ENCODE peak calls at places on chromosome 2, in eight cellular contexts. One of them, this sample, is unnamed.
A peak's percentile ranks its signal among the peaks of the same experiment; 100 is the strongest.

GRCh38 chr2:191789791-191790190 is 57.1 kb downstream of the CAVIN2 start:
- DNase-seq in activated naive CD4-positive, alpha-beta T cell treated with Interleukin-2 at 50 U/mL for 16 hours: no peak
- DNase-seq in A549: no peak
- DNase-seq in H9: no peak
- DNase-seq in EH: no peak
- DNase-seq in activated CD8-positive, alpha-beta T cell treated with anti-CD3 and anti-CD28 coated beads, Interleukin-2, amount 10 ng/mL, durations not matched to agents 7 days and 5 days: no peak
- DNase-seq in AG09309: no peak
- DNase-seq in stimulated activated CD4-positive, alpha-beta T cell treated with anti-CD3 and anti-CD28 coated beads, Interleukin-15, amount 100 ng/mL, for 24 hours: no peak
- DNase-seq in this sample: no peak

GRCh38 chr2:25419678-25420242 is 78.0 kb upstream of the DNMT3A start:
- DNase-seq in activated naive CD4-positive, alpha-beta T cell treated with Interleukin-2 at 50 U/mL for 16 hours: no peak
- DNase-seq in A549: no peak
- DNase-seq in H9: no peak
- DNase-seq in EH: no peak
- DNase-seq in activated CD8-positive, alpha-beta T cell treated with anti-CD3 and anti-CD28 coated beads, Interleukin-2, amount 10 ng/mL, durations not matched to agents 7 days and 5 days: no peak
- DNase-seq in AG09309: no peak
- DNase-seq in stimulated activated CD4-positive, alpha-beta T cell treated with anti-CD3 and anti-CD28 coated beads, Interleukin-15, amount 100 ng/mL, for 24 hours: no peak
- DNase-seq in this sample: no peak

GRCh38 chr2:234158812-234159211 is 108.3 kb downstream of the SPP2 start:
- DNase-seq in activated naive CD4-positive, alpha-beta T cell treated with Interleukin-2 at 50 U/mL for 16 hours: no peak
- DNase-seq in A549: no peak
- DNase-seq in H9: no peak
- DNase-seq in EH: peak; percentile 69
- DNase-seq in activated CD8-positive, alpha-beta T cell treated with anti-CD3 and anti-CD28 coated beads, Interleukin-2, amount 10 ng/mL, durations not matched to agents 7 days and 5 days: no peak
- DNase-seq in AG09309: no peak
- DNase-seq in stimulated activated CD4-positive, alpha-beta T cell treated with anti-CD3 and anti-CD28 coated beads, Interleukin-15, amount 100 ng/mL, for 24 hours: no peak
- DNase-seq in this sample: no peak

GRCh38 chr2:32775954-32776353 is 148.1 kb downstream of the TTC27 start:
- DNase-seq in activated naive CD4-positive, alpha-beta T cell treated with Interleukin-2 at 50 U/mL for 16 hours: no peak
- DNase-seq in A549: no peak
- DNase-seq in H9: no peak
- DNase-seq in EH: no peak
- DNase-seq in activated CD8-positive, alpha-beta T cell treated with anti-CD3 and anti-CD28 coated beads, Interleukin-2, amount 10 ng/mL, durations not matched to agents 7 days and 5 days: no peak
- DNase-seq in AG09309: no peak
- DNase-seq in stimulated activated CD4-positive, alpha-beta T cell treated with anti-CD3 and anti-CD28 coated beads, Interleukin-15, amount 100 ng/mL, for 24 hours: no peak
- DNase-seq in this sample: no peak

GRCh38 chr2:169361706-169362345 is 508 bp downstream of the LRP2 start:
- DNase-seq in activated naive CD4-positive, alpha-beta T cell treated with Interleukin-2 at 50 U/mL for 16 hours: peak; percentile 4
- DNase-seq in A549: peak; percentile 11
- DNase-seq in H9: peak; percentile 53
- DNase-seq in EH: no peak
- DNase-seq in activated CD8-positive, alpha-beta T cell treated with anti-CD3 and anti-CD28 coated beads, Interleukin-2, amount 10 ng/mL, durations not matched to agents 7 days and 5 days: peak; percentile 23
- DNase-seq in AG09309: no peak
- DNase-seq in stimulated activated CD4-positive, alpha-beta T cell treated with anti-CD3 and anti-CD28 coated beads, Interleukin-15, amount 100 ng/mL, for 24 hours: peak; percentile 32
- DNase-seq in this sample: no peak

GRCh38 chr2:152500777-152501176 is 165.8 kb downstream of the FMNL2 start:
- DNase-seq in activated naive CD4-positive, alpha-beta T cell treated with Interleukin-2 at 50 U/mL for 16 hours: no peak
- DNase-seq in A549: no peak
- DNase-seq in H9: no peak
- DNase-seq in EH: no peak
- DNase-seq in activated CD8-positive, alpha-beta T cell treated with anti-CD3 and anti-CD28 coated beads, Interleukin-2, amount 10 ng/mL, durations not matched to agents 7 days and 5 days: no peak
- DNase-seq in AG09309: no peak
- DNase-seq in stimulated activated CD4-positive, alpha-beta T cell treated with anti-CD3 and anti-CD28 coated beads, Interleukin-15, amount 100 ng/mL, for 24 hours: no peak
- DNase-seq in this sample: no peak

GRCh38 chr2:97900806-97901205 is 94.9 kb downstream of the TMEM131 start:
- DNase-seq in activated naive CD4-positive, alpha-beta T cell treated with Interleukin-2 at 50 U/mL for 16 hours: no peak
- DNase-seq in A549: no peak
- DNase-seq in H9: no peak
- DNase-seq in EH: peak; percentile 8
- DNase-seq in activated CD8-positive, alpha-beta T cell treated with anti-CD3 and anti-CD28 coated beads, Interleukin-2, amount 10 ng/mL, durations not matched to agents 7 days and 5 days: no peak
- DNase-seq in AG09309: no peak
- DNase-seq in stimulated activated CD4-positive, alpha-beta T cell treated with anti-CD3 and anti-CD28 coated beads, Interleukin-15, amount 100 ng/mL, for 24 hours: no peak
- DNase-seq in this sample: no peak

GRCh38 chr2:147689510-147689909 is 155.3 kb upstream of the ACVR2A start:
- DNase-seq in activated naive CD4-positive, alpha-beta T cell treated with Interleukin-2 at 50 U/mL for 16 hours: no peak
- DNase-seq in A549: no peak
- DNase-seq in H9: no peak
- DNase-seq in EH: no peak
- DNase-seq in activated CD8-positive, alpha-beta T cell treated with anti-CD3 and anti-CD28 coated beads, Interleukin-2, amount 10 ng/mL, durations not matched to agents 7 days and 5 days: no peak
- DNase-seq in AG09309: no peak
- DNase-seq in stimulated activated CD4-positive, alpha-beta T cell treated with anti-CD3 and anti-CD28 coated beads, Interleukin-15, amount 100 ng/mL, for 24 hours: no peak
- DNase-seq in this sample: no peak

GRCh38 chr2:195580156-195580555 is 76.9 kb upstream of the SLC39A10 start:
- DNase-seq in activated naive CD4-positive, alpha-beta T cell treated with Interleukin-2 at 50 U/mL for 16 hours: no peak
- DNase-seq in A549: no peak
- DNase-seq in H9: no peak
- DNase-seq in EH: peak; percentile 11
- DNase-seq in activated CD8-positive, alpha-beta T cell treated with anti-CD3 and anti-CD28 coated beads, Interleukin-2, amount 10 ng/mL, durations not matched to agents 7 days and 5 days: no peak
- DNase-seq in AG09309: no peak
- DNase-seq in stimulated activated CD4-positive, alpha-beta T cell treated with anti-CD3 and anti-CD28 coated beads, Interleukin-15, amount 100 ng/mL, for 24 hours: no peak
- DNase-seq in this sample: no peak

GRCh38 chr2:107374261-107374660 is 452.4 kb upstream of the RGPD4 start:
- DNase-seq in activated naive CD4-positive, alpha-beta T cell treated with Interleukin-2 at 50 U/mL for 16 hours: no peak
- DNase-seq in A549: no peak
- DNase-seq in H9: no peak
- DNase-seq in EH: no peak
- DNase-seq in activated CD8-positive, alpha-beta T cell treated with anti-CD3 and anti-CD28 coated beads, Interleukin-2, amount 10 ng/mL, durations not matched to agents 7 days and 5 days: no peak
- DNase-seq in AG09309: no peak
- DNase-seq in stimulated activated CD4-positive, alpha-beta T cell treated with anti-CD3 and anti-CD28 coated beads, Interleukin-15, amount 100 ng/mL, for 24 hours: no peak
- DNase-seq in this sample: no peak

GRCh38 chr2:190432567-190433231 is 24.5 kb downstream of the MFSD6 start:
- DNase-seq in activated naive CD4-positive, alpha-beta T cell treated with Interleukin-2 at 50 U/mL for 16 hours: no peak
- DNase-seq in A549: no peak
- DNase-seq in H9: no peak
- DNase-seq in EH: no peak
- DNase-seq in activated CD8-positive, alpha-beta T cell treated with anti-CD3 and anti-CD28 coated beads, Interleukin-2, amount 10 ng/mL, durations not matched to agents 7 days and 5 days: no peak
- DNase-seq in AG09309: no peak
- DNase-seq in stimulated activated CD4-positive, alpha-beta T cell treated with anti-CD3 and anti-CD28 coated beads, Interleukin-15, amount 100 ng/mL, for 24 hours: no peak
- DNase-seq in this sample: no peak

GRCh38 chr2:150872919-150873772 is 385.7 kb upstream of the RND3 start:
- DNase-seq in activated naive CD4-positive, alpha-beta T cell treated with Interleukin-2 at 50 U/mL for 16 hours: no peak
- DNase-seq in A549: no peak
- DNase-seq in H9: peak; percentile 52
- DNase-seq in EH: peak; percentile 20
- DNase-seq in activated CD8-positive, alpha-beta T cell treated with anti-CD3 and anti-CD28 coated beads, Interleukin-2, amount 10 ng/mL, durations not matched to agents 7 days and 5 days: no peak
- DNase-seq in AG09309: peak; percentile 24
- DNase-seq in stimulated activated CD4-positive, alpha-beta T cell treated with anti-CD3 and anti-CD28 coated beads, Interleukin-15, amount 100 ng/mL, for 24 hours: no peak
- DNase-seq in this sample: peak; percentile 38

GRCh38 chr2:201883970-201884369 is 77.6 kb downstream of the CDK15 start:
- DNase-seq in activated naive CD4-positive, alpha-beta T cell treated with Interleukin-2 at 50 U/mL for 16 hours: no peak
- DNase-seq in A549: no peak
- DNase-seq in H9: no peak
- DNase-seq in EH: no peak
- DNase-seq in activated CD8-positive, alpha-beta T cell treated with anti-CD3 and anti-CD28 coated beads, Interleukin-2, amount 10 ng/mL, durations not matched to agents 7 days and 5 days: no peak
- DNase-seq in AG09309: no peak
- DNase-seq in stimulated activated CD4-positive, alpha-beta T cell treated with anti-CD3 and anti-CD28 coated beads, Interleukin-15, amount 100 ng/mL, for 24 hours: no peak
- DNase-seq in this sample: no peak

GRCh38 chr2:30747206-30747605 is 60.0 kb downstream of the CAPN13 start:
- DNase-seq in activated naive CD4-positive, alpha-beta T cell treated with Interleukin-2 at 50 U/mL for 16 hours: no peak
- DNase-seq in A549: no peak
- DNase-seq in H9: no peak
- DNase-seq in EH: no peak
- DNase-seq in activated CD8-positive, alpha-beta T cell treated with anti-CD3 and anti-CD28 coated beads, Interleukin-2, amount 10 ng/mL, durations not matched to agents 7 days and 5 days: no peak
- DNase-seq in AG09309: no peak
- DNase-seq in stimulated activated CD4-positive, alpha-beta T cell treated with anti-CD3 and anti-CD28 coated beads, Interleukin-15, amount 100 ng/mL, for 24 hours: no peak
- DNase-seq in this sample: no peak

GRCh38 chr2:152564754-152565551 is 152.3 kb downstream of the PRPF40A start:
- DNase-seq in activated naive CD4-positive, alpha-beta T cell treated with Interleukin-2 at 50 U/mL for 16 hours: no peak
- DNase-seq in A549: no peak
- DNase-seq in H9: no peak
- DNase-seq in EH: no peak
- DNase-seq in activated CD8-positive, alpha-beta T cell treated with anti-CD3 and anti-CD28 coated beads, Interleukin-2, amount 10 ng/mL, durations not matched to agents 7 days and 5 days: no peak
- DNase-seq in AG09309: no peak
- DNase-seq in stimulated activated CD4-positive, alpha-beta T cell treated with anti-CD3 and anti-CD28 coated beads, Interleukin-15, amount 100 ng/mL, for 24 hours: no peak
- DNase-seq in this sample: no peak

GRCh38 chr2:28433935-28434599 is 41.4 kb downstream of the FOSL2 start:
- DNase-seq in activated naive CD4-positive, alpha-beta T cell treated with Interleukin-2 at 50 U/mL for 16 hours: no peak
- DNase-seq in A549: no peak
- DNase-seq in H9: no peak
- DNase-seq in EH: no peak
- DNase-seq in activated CD8-positive, alpha-beta T cell treated with anti-CD3 and anti-CD28 coated beads, Interleukin-2, amount 10 ng/mL, durations not matched to agents 7 days and 5 days: peak; percentile 48
- DNase-seq in AG09309: no peak
- DNase-seq in stimulated activated CD4-positive, alpha-beta T cell treated with anti-CD3 and anti-CD28 coated beads, Interleukin-15, amount 100 ng/mL, for 24 hours: no peak
- DNase-seq in this sample: no peak

GRCh38 chr2:154697422-154698237 is 865 bp upstream of the KCNJ3 start:
- DNase-seq in activated naive CD4-positive, alpha-beta T cell treated with Interleukin-2 at 50 U/mL for 16 hours: no peak
- DNase-seq in A549: no peak
- DNase-seq in H9: peak; percentile 62
- DNase-seq in EH: peak; percentile 3
- DNase-seq in activated CD8-positive, alpha-beta T cell treated with anti-CD3 and anti-CD28 coated beads, Interleukin-2, amount 10 ng/mL, durations not matched to agents 7 days and 5 days: no peak
- DNase-seq in AG09309: no peak
- DNase-seq in stimulated activated CD4-positive, alpha-beta T cell treated with anti-CD3 and anti-CD28 coated beads, Interleukin-15, amount 100 ng/mL, for 24 hours: no peak
- DNase-seq in this sample: no peak

GRCh38 chr2:173161040-173161439 is 85.4 kb downstream of the MAP3K20 start:
- DNase-seq in activated naive CD4-positive, alpha-beta T cell treated with Interleukin-2 at 50 U/mL for 16 hours: no peak
- DNase-seq in A549: no peak
- DNase-seq in H9: no peak
- DNase-seq in EH: peak; percentile 45
- DNase-seq in activated CD8-positive, alpha-beta T cell treated with anti-CD3 and anti-CD28 coated beads, Interleukin-2, amount 10 ng/mL, durations not matched to agents 7 days and 5 days: no peak
- DNase-seq in AG09309: no peak
- DNase-seq in stimulated activated CD4-positive, alpha-beta T cell treated with anti-CD3 and anti-CD28 coated beads, Interleukin-15, amount 100 ng/mL, for 24 hours: no peak
- DNase-seq in this sample: no peak

GRCh38 chr2:70994055-70994444 is 623 bp downstream of the TEX261 start:
- DNase-seq in activated naive CD4-positive, alpha-beta T cell treated with Interleukin-2 at 50 U/mL for 16 hours: peak; percentile 67
- DNase-seq in A549: no peak
- DNase-seq in H9: no peak
- DNase-seq in EH: peak; percentile 29
- DNase-seq in activated CD8-positive, alpha-beta T cell treated with anti-CD3 and anti-CD28 coated beads, Interleukin-2, amount 10 ng/mL, durations not matched to agents 7 days and 5 days: peak; percentile 34
- DNase-seq in AG09309: no peak
- DNase-seq in stimulated activated CD4-positive, alpha-beta T cell treated with anti-CD3 and anti-CD28 coated beads, Interleukin-15, amount 100 ng/mL, for 24 hours: peak; percentile 75
- DNase-seq in this sample: no peak

GRCh38 chr2:233418761-233419625 is 64.7 kb downstream of the DGKD start:
- DNase-seq in activated naive CD4-positive, alpha-beta T cell treated with Interleukin-2 at 50 U/mL for 16 hours: peak; percentile 49
- DNase-seq in A549: peak; percentile 47
- DNase-seq in H9: no peak
- DNase-seq in EH: peak; percentile 55
- DNase-seq in activated CD8-positive, alpha-beta T cell treated with anti-CD3 and anti-CD28 coated beads, Interleukin-2, amount 10 ng/mL, durations not matched to agents 7 days and 5 days: peak; percentile 64
- DNase-seq in AG09309: no peak
- DNase-seq in stimulated activated CD4-positive, alpha-beta T cell treated with anti-CD3 and anti-CD28 coated beads, Interleukin-15, amount 100 ng/mL, for 24 hours: peak; percentile 66
- DNase-seq in this sample: no peak

GRCh38 chr2:41206004-41206403 is 754.1 kb upstream of the SLC8A1 start:
- DNase-seq in activated naive CD4-positive, alpha-beta T cell treated with Interleukin-2 at 50 U/mL for 16 hours: no peak
- DNase-seq in A549: no peak
- DNase-seq in H9: no peak
- DNase-seq in EH: no peak
- DNase-seq in activated CD8-positive, alpha-beta T cell treated with anti-CD3 and anti-CD28 coated beads, Interleukin-2, amount 10 ng/mL, durations not matched to agents 7 days and 5 days: no peak
- DNase-seq in AG09309: no peak
- DNase-seq in stimulated activated CD4-positive, alpha-beta T cell treated with anti-CD3 and anti-CD28 coated beads, Interleukin-15, amount 100 ng/mL, for 24 hours: no peak
- DNase-seq in this sample: no peak

GRCh38 chr2:160347269-160347863 is 146.2 kb downstream of the RBMS1 start:
- DNase-seq in activated naive CD4-positive, alpha-beta T cell treated with Interleukin-2 at 50 U/mL for 16 hours: no peak
- DNase-seq in A549: no peak
- DNase-seq in H9: no peak
- DNase-seq in EH: peak; percentile 55
- DNase-seq in activated CD8-positive, alpha-beta T cell treated with anti-CD3 and anti-CD28 coated beads, Interleukin-2, amount 10 ng/mL, durations not matched to agents 7 days and 5 days: no peak
- DNase-seq in AG09309: no peak
- DNase-seq in stimulated activated CD4-positive, alpha-beta T cell treated with anti-CD3 and anti-CD28 coated beads, Interleukin-15, amount 100 ng/mL, for 24 hours: no peak
- DNase-seq in this sample: no peak

GRCh38 chr2:60553992-60554648 is 666 bp upstream of the BCL11A start:
- DNase-seq in activated naive CD4-positive, alpha-beta T cell treated with Interleukin-2 at 50 U/mL for 16 hours: peak; percentile 2
- DNase-seq in A549: no peak
- DNase-seq in H9: peak; percentile 61
- DNase-seq in EH: peak; percentile 27
- DNase-seq in activated CD8-positive, alpha-beta T cell treated with anti-CD3 and anti-CD28 coated beads, Interleukin-2, amount 10 ng/mL, durations not matched to agents 7 days and 5 days: peak; percentile 31
- DNase-seq in AG09309: no peak
- DNase-seq in stimulated activated CD4-positive, alpha-beta T cell treated with anti-CD3 and anti-CD28 coated beads, Interleukin-15, amount 100 ng/mL, for 24 hours: peak; percentile 41
- DNase-seq in this sample: no peak

GRCh38 chr2:170827841-170828532 is 11.3 kb downstream of the GAD1 start:
- DNase-seq in activated naive CD4-positive, alpha-beta T cell treated with Interleukin-2 at 50 U/mL for 16 hours: no peak
- DNase-seq in A549: no peak
- DNase-seq in H9: no peak
- DNase-seq in EH: no peak
- DNase-seq in activated CD8-positive, alpha-beta T cell treated with anti-CD3 and anti-CD28 coated beads, Interleukin-2, amount 10 ng/mL, durations not matched to agents 7 days and 5 days: no peak
- DNase-seq in AG09309: no peak
- DNase-seq in stimulated activated CD4-positive, alpha-beta T cell treated with anti-CD3 and anti-CD28 coated beads, Interleukin-15, amount 100 ng/mL, for 24 hours: no peak
- DNase-seq in this sample: no peak

GRCh38 chr2:38788306-38788705 is 10.3 kb downstream of the GEMIN6 start:
- DNase-seq in activated naive CD4-positive, alpha-beta T cell treated with Interleukin-2 at 50 U/mL for 16 hours: no peak
- DNase-seq in A549: no peak
- DNase-seq in H9: no peak
- DNase-seq in EH: no peak
- DNase-seq in activated CD8-positive, alpha-beta T cell treated with anti-CD3 and anti-CD28 coated beads, Interleukin-2, amount 10 ng/mL, durations not matched to agents 7 days and 5 days: no peak
- DNase-seq in AG09309: no peak
- DNase-seq in stimulated activated CD4-positive, alpha-beta T cell treated with anti-CD3 and anti-CD28 coated beads, Interleukin-15, amount 100 ng/mL, for 24 hours: no peak
- DNase-seq in this sample: no peak

GRCh38 chr2:85914916-85915315 is 26.1 kb upstream of the ST3GAL5 start:
- DNase-seq in activated naive CD4-positive, alpha-beta T cell treated with Interleukin-2 at 50 U/mL for 16 hours: no peak
- DNase-seq in A549: no peak
- DNase-seq in H9: no peak
- DNase-seq in EH: no peak
- DNase-seq in activated CD8-positive, alpha-beta T cell treated with anti-CD3 and anti-CD28 coated beads, Interleukin-2, amount 10 ng/mL, durations not matched to agents 7 days and 5 days: no peak
- DNase-seq in AG09309: no peak
- DNase-seq in stimulated activated CD4-positive, alpha-beta T cell treated with anti-CD3 and anti-CD28 coated beads, Interleukin-15, amount 100 ng/mL, for 24 hours: no peak
- DNase-seq in this sample: no peak

GRCh38 chr2:15912203-15912602 is 28.1 kb upstream of the MYCN start:
- DNase-seq in activated naive CD4-positive, alpha-beta T cell treated with Interleukin-2 at 50 U/mL for 16 hours: no peak
- DNase-seq in A549: peak; percentile 56
- DNase-seq in H9: no peak
- DNase-seq in EH: no peak
- DNase-seq in activated CD8-positive, alpha-beta T cell treated with anti-CD3 and anti-CD28 coated beads, Interleukin-2, amount 10 ng/mL, durations not matched to agents 7 days and 5 days: no peak
- DNase-seq in AG09309: no peak
- DNase-seq in stimulated activated CD4-positive, alpha-beta T cell treated with anti-CD3 and anti-CD28 coated beads, Interleukin-15, amount 100 ng/mL, for 24 hours: no peak
- DNase-seq in this sample: no peak

GRCh38 chr2:238945433-238946150 is 97.7 kb downstream of the TWIST2 start:
- DNase-seq in activated naive CD4-positive, alpha-beta T cell treated with Interleukin-2 at 50 U/mL for 16 hours: no peak
- DNase-seq in A549: peak; percentile 22
- DNase-seq in H9: peak; percentile 88
- DNase-seq in EH: peak; percentile 76
- DNase-seq in activated CD8-positive, alpha-beta T cell treated with anti-CD3 and anti-CD28 coated beads, Interleukin-2, amount 10 ng/mL, durations not matched to agents 7 days and 5 days: peak; percentile 25
- DNase-seq in AG09309: no peak
- DNase-seq in stimulated activated CD4-positive, alpha-beta T cell treated with anti-CD3 and anti-CD28 coated beads, Interleukin-15, amount 100 ng/mL, for 24 hours: peak; percentile 13
- DNase-seq in this sample: peak; percentile 6

GRCh38 chr2:146985753-146986152 is 859.1 kb upstream of the ACVR2A start:
- DNase-seq in activated naive CD4-positive, alpha-beta T cell treated with Interleukin-2 at 50 U/mL for 16 hours: no peak
- DNase-seq in A549: no peak
- DNase-seq in H9: no peak
- DNase-seq in EH: no peak
- DNase-seq in activated CD8-positive, alpha-beta T cell treated with anti-CD3 and anti-CD28 coated beads, Interleukin-2, amount 10 ng/mL, durations not matched to agents 7 days and 5 days: no peak
- DNase-seq in AG09309: no peak
- DNase-seq in stimulated activated CD4-positive, alpha-beta T cell treated with anti-CD3 and anti-CD28 coated beads, Interleukin-15, amount 100 ng/mL, for 24 hours: no peak
- DNase-seq in this sample: no peak

GRCh38 chr2:219549619-219550018 is 5.8 kb downstream of the TMEM198 start:
- DNase-seq in activated naive CD4-positive, alpha-beta T cell treated with Interleukin-2 at 50 U/mL for 16 hours: no peak
- DNase-seq in A549: no peak
- DNase-seq in H9: no peak
- DNase-seq in EH: no peak
- DNase-seq in activated CD8-positive, alpha-beta T cell treated with anti-CD3 and anti-CD28 coated beads, Interleukin-2, amount 10 ng/mL, durations not matched to agents 7 days and 5 days: no peak
- DNase-seq in AG09309: no peak
- DNase-seq in stimulated activated CD4-positive, alpha-beta T cell treated with anti-CD3 and anti-CD28 coated beads, Interleukin-15, amount 100 ng/mL, for 24 hours: no peak
- DNase-seq in this sample: no peak

GRCh38 chr2:154700142-154700541 is 1.6 kb downstream of the KCNJ3 start:
- DNase-seq in activated naive CD4-positive, alpha-beta T cell treated with Interleukin-2 at 50 U/mL for 16 hours: no peak
- DNase-seq in A549: no peak
- DNase-seq in H9: no peak
- DNase-seq in EH: no peak
- DNase-seq in activated CD8-positive, alpha-beta T cell treated with anti-CD3 and anti-CD28 coated beads, Interleukin-2, amount 10 ng/mL, durations not matched to agents 7 days and 5 days: no peak
- DNase-seq in AG09309: no peak
- DNase-seq in stimulated activated CD4-positive, alpha-beta T cell treated with anti-CD3 and anti-CD28 coated beads, Interleukin-15, amount 100 ng/mL, for 24 hours: no peak
- DNase-seq in this sample: no peak

GRCh38 chr2:68385232-68385906 is 20.3 kb downstream of the PLEK start:
- DNase-seq in activated naive CD4-positive, alpha-beta T cell treated with Interleukin-2 at 50 U/mL for 16 hours: peak; percentile 22
- DNase-seq in A549: no peak
- DNase-seq in H9: no peak
- DNase-seq in EH: no peak
- DNase-seq in activated CD8-positive, alpha-beta T cell treated with anti-CD3 and anti-CD28 coated beads, Interleukin-2, amount 10 ng/mL, durations not matched to agents 7 days and 5 days: peak; percentile 43
- DNase-seq in AG09309: no peak
- DNase-seq in stimulated activated CD4-positive, alpha-beta T cell treated with anti-CD3 and anti-CD28 coated beads, Interleukin-15, amount 100 ng/mL, for 24 hours: peak; percentile 45
- DNase-seq in this sample: no peak

This sample was measured in Jurkat, Clone E6-1.